ENCODE peak calls at places on chromosomes 7 and 10, in four cellular contexts. I is stimulated activated CD4-positive, alpha-beta T cell treated with anti-CD3 and anti-CD28 coated beads, Interleukin-1b, Interleukin-23, amount 100 ng/mL, for 48 hours; B is progenitor cell of endocrine pancreas; E is LoVo. F is an unnamed sample.

GRCh38 chr10:76415559-76415958 is 984.1 kb downstream of the LRMDA start:
- DNase-seq in E (no peak), B (no peak), I (no peak), F (no peak)

GRCh38 chr7:28666144-28666543 is 253.8 kb downstream of the CREB5 start:
- DNase-seq in E (peak), B (no peak), I (no peak), F (no peak)

GRCh38 chr10:10207538-10207937 is 810.1 kb upstream of the CELF2 start:
- DNase-seq in I (no peak), E (no peak), B (no peak), F (no peak)

GRCh38 chr10:6786579-6787031 is 206.5 kb upstream of the PRKCQ start:
- DNase-seq in I (no peak), B (no peak), E (no peak), F (no peak)

GRCh38 chr7:36747969-36748574 is 23.8 kb upstream of the AOAH start:
- DNase-seq in I (no peak), E (no peak), B (no peak), F (peak)

GRCh38 chr10:86599729-86600128 is 54.6 kb upstream of the OPN4 start:
- DNase-seq in B (no peak), I (no peak), E (no peak), F (no peak)

GRCh38 chr7:90383422-90383821 is 19.8 kb upstream of the CLDN12 start:
- DNase-seq in E (no peak), I (no peak), B (no peak), F (no peak)

GRCh38 chr7:155644971-155645509 is 579 bp downstream of the RBM33 start:
- DNase-seq in I (peak), E (peak), B (peak), F (peak)